ENCODE peak calls at places on chromosomes 1 and 21, in nine cellular contexts. I is bronchial epithelial cell; K is AG04450; F is stimulated activated CD8-positive, alpha-beta memory T cell treated with anti-CD3 and anti-CD28 coated beads, Interleukin-4, amount 100 ng/mL, for 48 hours; A is renal cortical epithelial cell; E is AG09309; T is fibroblast of the aortic adventitia; L is stimulated activated naive CD8-positive, alpha-beta T cell treated with anti-CD3 and anti-CD28 coated beads, Interleukin-15, amount 100 ng/mL, for 72 hours; P is H7. V is an unnamed sample.

GRCh38 chr1:36322786-36323635 is 434 bp downstream of the EVA1B start:
- DNase-seq in K (no peak), E (peak; percentile 13), L (peak; percentile 61), F (peak; percentile 72), I (no peak), A (no peak), P (peak; percentile 90), T (peak; percentile 58), V (peak; percentile 54)

GRCh38 chr1:87880747-87881133 is 552.1 kb downstream of the LMO4 start:
- DNase-seq in T (no peak), P (no peak), E (peak; percentile 8), I (no peak), F (no peak), A (no peak), K (no peak), L (no peak), V (no peak)

GRCh38 chr1:67750690-67751052 is 65.7 kb downstream of the GADD45A start:
- DNase-seq in F (no peak), A (no peak), P (no peak), E (no peak), T (no peak), I (no peak), K (no peak), L (no peak), V (no peak)

GRCh38 chr21:33115586-33116541 is 45.9 kb downstream of the OLIG1 start:
- DNase-seq in E (no peak), A (no peak), K (no peak), P (no peak), I (no peak), F (no peak), T (no peak), L (no peak), V (no peak)

GRCh38 chr21:38277501-38278111 is 20.8 kb downstream of the KCNJ15 start:
- DNase-seq in K (peak; percentile 95), I (peak; percentile 100), F (no peak), P (no peak), A (peak; percentile 98), L (no peak), T (peak; percentile 99), E (peak; percentile 98), V (peak; percentile 87)

GRCh38 chr1:231040800-231041704 is 998 bp upstream of the FAM89A start:
- DNase-seq in P (peak; percentile 76), K (no peak), T (no peak), E (no peak), F (no peak), A (no peak), L (peak; percentile 11), I (no peak), V (no peak)

GRCh38 chr1:115329965-115330364 is 8.1 kb downstream of the NGF start:
- DNase-seq in T (peak; percentile 78), K (no peak), A (no peak), E (no peak), L (no peak), F (no peak), I (no peak), P (no peak), V (peak; percentile 48)

GRCh38 chr1:32223683-32224082 is 1.5 kb downstream of the EIF3I start:
- DNase-seq in T (peak; percentile 41), I (no peak), L (no peak), K (no peak), E (no peak), P (no peak), F (no peak), A (no peak), V (no peak)

GRCh38 chr1:26761217-26761616 is 26.5 kb upstream of the PIGV start:
- DNase-seq in L (no peak), K (no peak), A (no peak), P (no peak), T (no peak), I (no peak), F (no peak), E (no peak), V (no peak)

GRCh38 chr1:174966000-174966572 is 33.7 kb upstream of the CACYBP start:
- DNase-seq in K (no peak), T (peak; percentile 49), P (no peak), L (no peak), I (peak; percentile 73), A (no peak), F (no peak), E (no peak), V (no peak)

GRCh38 chr1:208048904-208049303 is 138.0 kb upstream of the CD34 start:
- DNase-seq in F (no peak), T (no peak), K (no peak), A (no peak), P (no peak), I (peak; percentile 84), L (no peak), E (no peak), V (no peak)

GRCh38 chr1:220307528-220308100 is 35.4 kb upstream of the RAB3GAP2 start:
- DNase-seq in P (no peak), A (no peak), L (no peak), F (no peak), E (no peak), I (no peak), T (no peak), K (no peak), V (no peak)

GRCh38 chr1:180153032-180153431 is 1.6 kb upstream of the QSOX1 start:
- DNase-seq in A (no peak), L (no peak), P (no peak), E (no peak), K (no peak), T (no peak), F (no peak), I (no peak), V (no peak)

V was measured in AG08395.